ENCODE peak calls at places on chromosome 21, in six cellular contexts. One of them, this sample, is unnamed. For H3K27me3, the result is how much of the 10 kb centered on the place peaks cover.

GRCh38 chr21:35521293-35521692 is 472.2 kb upstream of the RUNX1 start:
- DNase-seq in lung: no peak
- DNase-seq in kidney epithelial cell: no peak
- DNase-seq in tibial artery: no peak
- DNase-seq in small intestine: no peak
- DNase-seq in CD8-positive, alpha-beta T cell: no peak
- DNase-seq in this sample: no peak

GRCh38 chr21:46218906-46219590 is 9.5 kb downstream of the LSS start:
- DNase-seq in kidney epithelial cell: no peak
- DNase-seq in tibial artery: no peak
- DNase-seq in small intestine: no peak
- DNase-seq in CD8-positive, alpha-beta T cell: no peak
- DNase-seq in lung: no peak
- DNase-seq in this sample: no peak

GRCh38 chr21:39597595-39598185 is 15.1 kb upstream of the B3GALT5 start:
- DNase-seq in kidney epithelial cell: no peak
- DNase-seq in lung: no peak
- DNase-seq in small intestine: no peak
- DNase-seq in CD8-positive, alpha-beta T cell: no peak
- DNase-seq in tibial artery: no peak
- DNase-seq in this sample: no peak

GRCh38 chr21:25895565-25896205 is 160.9 kb downstream of the GABPA start:
- DNase-seq in small intestine: peak
- DNase-seq in CD8-positive, alpha-beta T cell: no peak
- DNase-seq in tibial artery: no peak
- DNase-seq in kidney epithelial cell: no peak
- DNase-seq in lung: no peak
- DNase-seq in this sample: no peak

GRCh38 chr21:22319435-22319834 is 1321.2 kb downstream of the NCAM2 start:
- DNase-seq in small intestine: no peak
- DNase-seq in lung: no peak
- DNase-seq in tibial artery: no peak
- DNase-seq in CD8-positive, alpha-beta T cell: no peak
- DNase-seq in kidney epithelial cell: no peak
- DNase-seq in this sample: no peak

GRCh38 chr21:44013380-44014088 is 1.4 kb downstream of the TRAPPC10 start:
- DNase-seq in CD8-positive, alpha-beta T cell: peak
- DNase-seq in small intestine: peak
- DNase-seq in lung: no peak
- DNase-seq in kidney epithelial cell: no peak
- DNase-seq in tibial artery: no peak
- DNase-seq in this sample: no peak

GRCh38 chr21:30251781-30252180 is 31.0 kb downstream of the KRTAP24-1 start:
- DNase-seq in CD8-positive, alpha-beta T cell: no peak
- DNase-seq in small intestine: no peak
- DNase-seq in lung: no peak
- DNase-seq in kidney epithelial cell: no peak
- DNase-seq in tibial artery: no peak
- DNase-seq in this sample: no peak

GRCh38 chr21:46065215-46065992 is 32.5 kb upstream of the COL6A2 start:
- DNase-seq in lung: peak
- DNase-seq in CD8-positive, alpha-beta T cell: no peak
- DNase-seq in kidney epithelial cell: no peak
- DNase-seq in small intestine: no peak
- DNase-seq in tibial artery: peak
- DNase-seq in this sample: peak

GRCh38 chr21:40331804-40332203 is 464.6 kb downstream of the PCP4 start:
- DNase-seq in lung: no peak
- DNase-seq in tibial artery: no peak
- DNase-seq in kidney epithelial cell: no peak
- DNase-seq in CD8-positive, alpha-beta T cell: no peak
- DNase-seq in small intestine: no peak
- DNase-seq in this sample: no peak

GRCh38 chr21:45859041-45859761 is 122.4 kb upstream of the COL6A1 start:
- DNase-seq in CD8-positive, alpha-beta T cell: no peak
- DNase-seq in small intestine: no peak
- DNase-seq in kidney epithelial cell: no peak
- DNase-seq in tibial artery: no peak
- DNase-seq in lung: no peak
- DNase-seq in this sample: no peak

GRCh38 chr21:45157932-45158331 is 83.6 kb downstream of the ADARB1 start:
- DNase-seq in kidney epithelial cell: no peak
- DNase-seq in CD8-positive, alpha-beta T cell: no peak
- DNase-seq in small intestine: no peak
- DNase-seq in lung: peak
- DNase-seq in tibial artery: no peak
- DNase-seq in this sample: no peak

GRCh38 chr21:35399706-35400105 is 350.6 kb upstream of the RUNX1 start:
- DNase-seq in kidney epithelial cell: no peak
- DNase-seq in tibial artery: no peak
- DNase-seq in CD8-positive, alpha-beta T cell: no peak
- DNase-seq in small intestine: no peak
- DNase-seq in lung: no peak
- DNase-seq in this sample: no peak

GRCh38 chr21:46621457-46622182 is 13.9 kb upstream of the PRMT2 start:
- DNase-seq in small intestine: no peak
- DNase-seq in kidney epithelial cell: no peak
- DNase-seq in lung: no peak
- DNase-seq in CD8-positive, alpha-beta T cell: no peak
- DNase-seq in tibial artery: no peak
- DNase-seq in this sample: no peak

GRCh38 chr21:34593423-34593822 is 21.5 kb downstream of the RCAN1 start:
- DNase-seq in small intestine: peak
- DNase-seq in lung: no peak
- DNase-seq in tibial artery: no peak
- DNase-seq in kidney epithelial cell: no peak
- DNase-seq in CD8-positive, alpha-beta T cell: no peak
- DNase-seq in this sample: no peak

GRCh38 chr21:44681861-44682579 is at the start of gene KRTAP12-1:
- DNase-seq in small intestine: no peak
- DNase-seq in lung: no peak
- DNase-seq in tibial artery: no peak
- DNase-seq in kidney epithelial cell: no peak
- DNase-seq in CD8-positive, alpha-beta T cell: no peak
- DNase-seq in this sample: no peak

GRCh38 chr21:44431300-44431699 is 24.0 kb upstream of the LRRC3 start:
- DNase-seq in small intestine: no peak
- DNase-seq in kidney epithelial cell: no peak
- DNase-seq in CD8-positive, alpha-beta T cell: no peak
- DNase-seq in lung: no peak
- DNase-seq in tibial artery: no peak
- DNase-seq in this sample: no peak

GRCh38 chr21:28518620-28519019 is 474.1 kb downstream of the LTN1 start:
- DNase-seq in small intestine: no peak
- DNase-seq in CD8-positive, alpha-beta T cell: no peak
- DNase-seq in lung: no peak
- DNase-seq in tibial artery: no peak
- DNase-seq in kidney epithelial cell: no peak
- DNase-seq in this sample: no peak

GRCh38 chr21:21230672-21231071 is 232.5 kb downstream of the NCAM2 start:
- DNase-seq in lung: no peak
- DNase-seq in small intestine: no peak
- DNase-seq in CD8-positive, alpha-beta T cell: no peak
- DNase-seq in tibial artery: no peak
- DNase-seq in kidney epithelial cell: no peak
- DNase-seq in this sample: no peak

GRCh38 chr21:44296103-44296519 is 3.7 kb upstream of the PFKL start:
- DNase-seq in tibial artery: no peak
- DNase-seq in small intestine: no peak
- DNase-seq in kidney epithelial cell: no peak
- DNase-seq in CD8-positive, alpha-beta T cell: no peak
- DNase-seq in lung: no peak
- DNase-seq in this sample: no peak

GRCh38 chr21:43626390-43626789 is 32.9 kb downstream of the HSF2BP start:
- DNase-seq in lung: no peak
- DNase-seq in small intestine: peak
- DNase-seq in tibial artery: no peak
- DNase-seq in CD8-positive, alpha-beta T cell: no peak
- DNase-seq in kidney epithelial cell: no peak
- DNase-seq in this sample: no peak

GRCh38 chr21:35548904-35549615 is 500.0 kb upstream of the RUNX1 start:
- DNase-seq in tibial artery: no peak
- DNase-seq in kidney epithelial cell: no peak
- DNase-seq in lung: no peak
- DNase-seq in small intestine: no peak
- DNase-seq in CD8-positive, alpha-beta T cell: no peak
- DNase-seq in this sample: no peak

GRCh38 chr21:34983680-34984086 is 65.4 kb downstream of the RUNX1 start:
- DNase-seq in tibial artery: no peak
- DNase-seq in kidney epithelial cell: no peak
- DNase-seq in small intestine: no peak
- DNase-seq in CD8-positive, alpha-beta T cell: peak
- DNase-seq in lung: no peak
- DNase-seq in this sample: no peak

GRCh38 chr21:15953551-15954116 is 223.9 kb downstream of the USP25 start:
- DNase-seq in kidney epithelial cell: no peak
- DNase-seq in tibial artery: no peak
- DNase-seq in small intestine: no peak
- DNase-seq in lung: no peak
- DNase-seq in CD8-positive, alpha-beta T cell: no peak
- DNase-seq in this sample: no peak

GRCh38 chr21:10273196-10273595 is 248.2 kb upstream of the TPTE start:
- DNase-seq in CD8-positive, alpha-beta T cell: no peak
- DNase-seq in kidney epithelial cell: no peak
- DNase-seq in small intestine: no peak
- DNase-seq in tibial artery: no peak
- DNase-seq in lung: no peak
- DNase-seq in this sample: no peak

GRCh38 chr21:44761011-44761729 is 40.5 kb downstream of the UBE2G2 start:
- DNase-seq in lung: no peak
- DNase-seq in CD8-positive, alpha-beta T cell: peak
- DNase-seq in small intestine: peak
- DNase-seq in tibial artery: peak
- DNase-seq in kidney epithelial cell: no peak
- DNase-seq in this sample: no peak

GRCh38 chr21:25387665-25388064 is 219.6 kb downstream of the MRPL39 start:
- DNase-seq in small intestine: no peak
- DNase-seq in CD8-positive, alpha-beta T cell: no peak
- DNase-seq in tibial artery: no peak
- DNase-seq in lung: no peak
- DNase-seq in kidney epithelial cell: no peak
- DNase-seq in this sample: no peak

GRCh38 chr21:17495680-17496079 is 17.2 kb upstream of the CXADR start:
- DNase-seq in lung: no peak
- DNase-seq in kidney epithelial cell: no peak
- DNase-seq in tibial artery: no peak
- DNase-seq in CD8-positive, alpha-beta T cell: no peak
- DNase-seq in small intestine: no peak
- DNase-seq in this sample: no peak
- H3K4me3 ChIP-seq in lung: no peak
- H3K4me3 ChIP-seq in kidney epithelial cell: no peak
- H3K4me3 ChIP-seq in tibial artery: no peak
- H3K4me3 ChIP-seq in CD8-positive, alpha-beta T cell: no peak
- H3K4me3 ChIP-seq in small intestine: no peak
- H3K4me3 ChIP-seq in this sample: no peak

DNA sequence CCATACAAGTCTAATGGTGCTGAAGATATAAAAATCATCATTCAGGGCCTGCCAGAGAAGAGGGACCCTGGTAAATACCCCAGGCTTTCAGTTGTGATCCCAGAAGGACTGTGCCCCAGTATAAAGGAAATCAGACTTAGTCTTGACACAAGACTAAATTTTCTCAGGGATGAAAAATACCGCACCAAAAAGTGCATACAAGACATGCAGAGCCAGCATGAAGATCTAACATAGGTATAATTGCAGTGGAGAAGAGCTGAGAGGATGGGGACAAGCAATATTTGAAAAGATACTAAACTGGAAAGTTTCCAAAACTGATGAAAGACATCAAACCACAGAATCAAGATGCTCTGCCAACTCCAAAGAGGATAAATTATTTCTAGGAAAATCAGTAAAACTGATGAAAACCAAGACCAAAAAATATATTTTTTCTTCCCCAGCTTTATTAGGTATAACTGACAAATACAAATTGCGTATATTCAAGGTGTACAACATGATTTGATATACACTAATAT is 17.7 kb upstream of the SIM2 start:
- DNase-seq in lung: no peak
- DNase-seq in tibial artery: no peak
- DNase-seq in small intestine: no peak
- DNase-seq in kidney epithelial cell: no peak
- DNase-seq in CD8-positive, alpha-beta T cell: no peak
- DNase-seq in this sample: no peak
- H3K27me3 ChIP-seq in lung: under half
- H3K27me3 ChIP-seq in tibial artery: under half
- H3K27me3 ChIP-seq in small intestine: under half
- H3K27me3 ChIP-seq in kidney epithelial cell: under half
- H3K27me3 ChIP-seq in CD8-positive, alpha-beta T cell: under half
- H3K27me3 ChIP-seq in this sample: half or more

GRCh38 chr21:41881051-41881450 is 1.9 kb upstream of the PRDM15 start:
- DNase-seq in lung: no peak
- DNase-seq in small intestine: no peak
- DNase-seq in kidney epithelial cell: no peak
- DNase-seq in tibial artery: no peak
- DNase-seq in CD8-positive, alpha-beta T cell: no peak
- DNase-seq in this sample: no peak

GRCh38 chr21:41879190-41879998 is at the start of gene PRDM15:
- DNase-seq in CD8-positive, alpha-beta T cell: peak
- DNase-seq in lung: peak
- DNase-seq in kidney epithelial cell: no peak
- DNase-seq in small intestine: peak
- DNase-seq in tibial artery: peak
- DNase-seq in this sample: peak

GRCh38 chr21:41877901-41878830 is 978 bp downstream of the PRDM15 start:
- DNase-seq in kidney epithelial cell: no peak
- DNase-seq in tibial artery: no peak
- DNase-seq in lung: no peak
- DNase-seq in CD8-positive, alpha-beta T cell: peak
- DNase-seq in small intestine: peak
- DNase-seq in this sample: no peak

GRCh38 chr21:41878831-41879189 is 334 bp downstream of the PRDM15 start:
- DNase-seq in small intestine: peak
- DNase-seq in kidney epithelial cell: no peak
- DNase-seq in tibial artery: peak
- DNase-seq in CD8-positive, alpha-beta T cell: peak
- DNase-seq in lung: peak
- DNase-seq in this sample: peak

GRCh38 chr21:41880153-41880552 is 1.0 kb upstream of the PRDM15 start:
- DNase-seq in kidney epithelial cell: no peak
- DNase-seq in lung: no peak
- DNase-seq in small intestine: no peak
- DNase-seq in CD8-positive, alpha-beta T cell: no peak
- DNase-seq in tibial artery: no peak
- DNase-seq in this sample: no peak
- H3K4me3 ChIP-seq in kidney epithelial cell: no peak
- H3K4me3 ChIP-seq in lung: no peak
- H3K4me3 ChIP-seq in small intestine: no peak
- H3K4me3 ChIP-seq in CD8-positive, alpha-beta T cell: no peak
- H3K4me3 ChIP-seq in tibial artery: peak
- H3K4me3 ChIP-seq in this sample: peak

DNA sequence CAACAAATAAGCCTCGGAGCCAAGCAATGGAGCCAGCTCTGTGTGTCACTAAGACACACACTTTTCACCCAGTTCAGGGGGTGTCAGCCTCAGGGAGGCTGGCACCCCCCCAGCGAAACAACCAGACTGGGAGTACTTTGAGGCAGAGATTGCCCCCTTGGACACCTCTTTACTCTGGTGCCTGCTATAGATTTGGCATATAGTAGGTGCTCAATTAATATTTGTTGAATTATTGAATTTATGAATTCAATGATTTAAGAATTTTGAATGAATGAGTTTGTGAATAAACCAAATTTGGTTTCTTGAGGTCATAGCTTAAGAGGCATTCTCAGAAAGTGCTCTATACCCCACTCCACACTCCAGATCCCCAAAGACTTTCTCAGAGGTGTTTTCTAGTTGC is 70.3 kb downstream of the OLIG1 start:
- DNase-seq in small intestine: no peak
- DNase-seq in kidney epithelial cell: no peak
- DNase-seq in CD8-positive, alpha-beta T cell: no peak
- DNase-seq in tibial artery: no peak
- DNase-seq in lung: no peak
- DNase-seq in this sample: no peak
- H3K27me3 ChIP-seq in small intestine: under half
- H3K27me3 ChIP-seq in kidney epithelial cell: under half
- H3K27me3 ChIP-seq in CD8-positive, alpha-beta T cell: under half
- H3K27me3 ChIP-seq in tibial artery: under half
- H3K27me3 ChIP-seq in lung: under half
- H3K27me3 ChIP-seq in this sample: under half